ENCODE peak calls at places on chromosomes 11 and 22, in seven cellular contexts. I is pancreas; S is cardiac muscle cell; T is HCT116; X is Peyer's patch; M is effector memory CD4-positive, alpha-beta T cell; N is testis. P is an unnamed sample.

GRCh38 chr11:101458161-101458560 is 125.6 kb downstream of the TRPC6 start:
- DNase-seq in I (no peak), S (no peak), T (no peak), X (no peak), M (no peak), N (no peak), P (no peak)

GRCh38 chr22:44975444-44976262 is 34.2 kb downstream of the PHF21B start:
- DNase-seq in I (peak; percentile 69), S (peak; percentile 95), T (peak; percentile 71), X (peak; percentile 72), M (no peak), N (peak; percentile 92), P (peak; percentile 78)

GRCh38 chr11:9053631-9054030 is 37.8 kb downstream of the SCUBE2 start:
- DNase-seq in I (no peak), S (no peak), T (no peak), X (no peak), M (no peak), N (no peak), P (no peak)

GRCh38 chr11:10328314-10329090 is 23.6 kb downstream of the ADM start:
- DNase-seq in I (peak; percentile 33), S (no peak), T (no peak), X (no peak), M (no peak), N (no peak), P (no peak)

GRCh38 chr11:112795142-112795815 is 165.9 kb upstream of the NCAM1 start:
- DNase-seq in I (no peak), S (no peak), T (peak; percentile 38), X (no peak), M (no peak), N (peak; percentile 60), P (no peak)

GRCh38 chr22:43707650-43708049 is 104.5 kb downstream of the EFCAB6 start:
- DNase-seq in I (no peak), S (no peak), T (peak; percentile 1), X (no peak), M (no peak), N (no peak), P (no peak)

GRCh38 chr11:44555031-44555800 is 10.2 kb upstream of the CD82 start:
- DNase-seq in I (no peak), S (no peak), T (no peak), X (no peak), M (no peak), N (no peak), P (no peak)

GRCh38 chr11:64566042-64566914 is 24.7 kb upstream of the SLC22A12 start:
- DNase-seq in I (peak; percentile 89), S (peak; percentile 74), T (peak; percentile 92), X (no peak), M (no peak), N (peak; percentile 90), P (peak; percentile 48)

GRCh38 chr11:19444231-19444630 is 203.5 kb upstream of the E2F8 start:
- DNase-seq in I (no peak), S (no peak), T (no peak), X (no peak), M (no peak), N (no peak), P (no peak)

GRCh38 chr11:110948112-110948511 is 235.9 kb upstream of the ARHGAP20 start:
- DNase-seq in I (no peak), S (no peak), T (no peak), X (no peak), M (no peak), N (peak; percentile 32), P (no peak)
- H3K4me1 ChIP-seq in I (no peaks in the 10 kb centered on the region), S (no peaks in the 10 kb centered on the region), T (no peaks in the 10 kb centered on the region), X (no peaks in the 10 kb centered on the region), M (no peaks in the 10 kb centered on the region), N (peaks cover 18% of the 10 kb centered on the region), P (no peaks in the 10 kb centered on the region)

GRCh38 chr11:75214411-75214821 is 26.2 kb upstream of the TPBGL start:
- DNase-seq in I (peak; percentile 78), S (peak; percentile 96), T (peak; percentile 48), X (peak; percentile 69), M (peak; percentile 35), N (peak; percentile 94), P (peak; percentile 69)
- H3K27me3 ChIP-seq in I (no peaks in the 10 kb centered on the region), S (peaks cover 19% of the 10 kb centered on the region), T (peaks cover 38% of the 10 kb centered on the region), X (no peaks in the 10 kb centered on the region), M (no peaks in the 10 kb centered on the region), N (no peaks in the 10 kb centered on the region), P (no peaks in the 10 kb centered on the region)

DNA sequence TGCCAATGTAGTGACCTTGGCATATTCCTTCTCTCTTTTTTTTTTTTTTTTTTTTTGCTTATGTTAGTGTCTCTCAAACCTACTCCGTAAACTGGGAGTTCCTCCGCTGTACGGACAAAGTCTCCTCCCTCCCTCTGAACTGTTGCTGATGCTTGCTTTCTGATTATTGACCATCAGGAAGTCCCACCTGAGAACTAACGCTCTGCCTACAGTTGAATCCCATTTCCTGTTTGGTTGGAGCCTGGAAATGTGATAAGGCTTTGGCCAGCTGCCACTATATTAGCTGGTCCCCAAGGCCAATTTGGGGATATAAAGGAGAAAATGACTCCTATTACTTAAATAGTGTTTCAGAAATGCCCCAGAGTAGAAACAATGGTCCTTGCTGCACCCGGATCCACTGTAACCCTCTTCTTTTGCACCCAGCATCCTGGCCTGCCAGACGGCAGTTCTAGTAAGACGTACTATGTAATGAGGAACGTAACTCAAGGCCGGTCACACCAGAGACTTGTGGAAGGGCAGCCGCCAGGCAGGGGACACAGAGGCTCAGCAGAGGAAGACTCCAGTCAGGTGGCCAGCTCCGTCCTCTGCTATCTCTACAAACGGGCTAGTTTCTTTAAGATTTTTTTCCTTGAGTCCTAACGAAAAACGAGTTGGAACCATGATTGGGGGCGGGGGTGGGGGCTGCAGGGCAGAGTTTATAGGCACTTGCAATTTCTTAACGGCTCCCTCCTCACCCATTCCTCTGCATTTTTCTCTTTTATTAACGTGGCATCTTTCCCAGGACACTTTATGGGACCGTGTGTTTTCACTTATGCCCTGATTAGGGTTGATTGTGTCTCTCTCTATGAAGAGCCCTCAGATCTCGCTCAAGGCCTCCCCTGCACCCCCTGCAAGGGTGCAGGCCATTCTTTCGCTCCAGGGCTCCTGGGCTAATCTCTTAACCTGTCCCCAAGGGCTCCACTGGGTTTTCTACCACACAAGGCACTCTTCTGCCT is 72.8 kb upstream of the CDON start:
- DNase-seq in I (peak; percentile 43), S (no peak), T (no peak), X (no peak), M (no peak), N (no peak), P (no peak)
- H3K4me1 ChIP-seq in I (no peaks in the 10 kb centered on the region), S (peaks cover 35% of the 10 kb centered on the region), T (peaks cover 14% of the 10 kb centered on the region), X (no peaks in the 10 kb centered on the region), M (no peaks in the 10 kb centered on the region), N (peaks cover 37% of the 10 kb centered on the region), P (no peaks in the 10 kb centered on the region)

GRCh38 chr22:26918236-26918635 is 260.8 kb downstream of the MIAT start:
- DNase-seq in I (no peak), S (no peak), T (peak; percentile 1), X (no peak), M (no peak), N (no peak), P (no peak)

GRCh38 chr22:26922804-26923203 is 265.4 kb downstream of the MIAT start:
- DNase-seq in I (no peak), S (peak; percentile 77), T (no peak), X (no peak), M (no peak), N (no peak), P (no peak)

GRCh38 chr22:26916236-26916635 is 258.8 kb downstream of the MIAT start:
- DNase-seq in I (no peak), S (no peak), T (no peak), X (no peak), M (no peak), N (no peak), P (no peak)

GRCh38 chr22:26923498-26923897 is 266.1 kb downstream of the MIAT start:
- DNase-seq in I (no peak), S (no peak), T (no peak), X (no peak), M (no peak), N (no peak), P (no peak)

GRCh38 chr22:26921726-26922125 is 264.3 kb downstream of the MIAT start:
- DNase-seq in I (no peak), S (no peak), T (no peak), X (no peak), M (no peak), N (no peak), P (no peak)
- H3K27me3 ChIP-seq in I (no peaks in the 10 kb centered on the region), S (peaks cover 11% of the 10 kb centered on the region), T (peaks cover 31% of the 10 kb centered on the region), X (no peaks in the 10 kb centered on the region), M (no peaks in the 10 kb centered on the region), N (no peaks in the 10 kb centered on the region), P (no peaks in the 10 kb centered on the region)

P was measured in lung.